ENCODE peak calls at places on chromosome 20, in nine cellular contexts. One of them, this sample, is unnamed.

GRCh38 chr20:52312131-52312729 is 120.7 kb upstream of the ZFP64 start:
- DNase-seq in IMR-90: peak; percentile 60
- DNase-seq in prostate gland: peak; percentile 45
- DNase-seq in stomach: peak; percentile 35
- DNase-seq in ovary: peak; percentile 27
- DNase-seq in uterus: peak; percentile 24
- DNase-seq in right lobe of liver: no peak
- DNase-seq in HCT116: peak; percentile 54
- DNase-seq in A549: peak; percentile 69
- DNase-seq in this sample: peak; percentile 61

GRCh38 chr20:25223179-25223661 is 24.7 kb upstream of the PYGB start:
- DNase-seq in stomach: peak; percentile 69
- DNase-seq in uterus: peak; percentile 9
- DNase-seq in IMR-90: peak; percentile 97
- DNase-seq in A549: peak; percentile 92
- DNase-seq in ovary: no peak
- DNase-seq in right lobe of liver: no peak
- DNase-seq in prostate gland: no peak
- DNase-seq in HCT116: peak; percentile 76
- DNase-seq in this sample: no peak

GRCh38 chr20:38277691-38278090 is 17.2 kb upstream of the KIAA1755 start:
- DNase-seq in ovary: no peak
- DNase-seq in stomach: no peak
- DNase-seq in prostate gland: no peak
- DNase-seq in A549: no peak
- DNase-seq in right lobe of liver: no peak
- DNase-seq in IMR-90: no peak
- DNase-seq in uterus: no peak
- DNase-seq in HCT116: no peak
- DNase-seq in this sample: no peak

GRCh38 chr20:4961746-4962145 is 39.6 kb downstream of the SLC23A2 start:
- DNase-seq in A549: peak; percentile 74
- DNase-seq in ovary: peak; percentile 47
- DNase-seq in HCT116: no peak
- DNase-seq in uterus: no peak
- DNase-seq in stomach: no peak
- DNase-seq in IMR-90: peak; percentile 97
- DNase-seq in prostate gland: no peak
- DNase-seq in right lobe of liver: peak; percentile 41
- DNase-seq in this sample: no peak

GRCh38 chr20:37886851-37887297 is 16.1 kb upstream of the VSTM2L start:
- DNase-seq in prostate gland: no peak
- DNase-seq in HCT116: no peak
- DNase-seq in A549: no peak
- DNase-seq in ovary: no peak
- DNase-seq in stomach: peak; percentile 64
- DNase-seq in uterus: no peak
- DNase-seq in right lobe of liver: peak; percentile 79
- DNase-seq in IMR-90: no peak
- DNase-seq in this sample: peak; percentile 72

GRCh38 chr20:58712116-58712822 is 19.7 kb downstream of the NPEPL1 start:
- DNase-seq in ovary: no peak
- DNase-seq in stomach: peak; percentile 17
- DNase-seq in A549: no peak
- DNase-seq in IMR-90: no peak
- DNase-seq in prostate gland: peak; percentile 3
- DNase-seq in uterus: no peak
- DNase-seq in HCT116: no peak
- DNase-seq in right lobe of liver: no peak
- DNase-seq in this sample: no peak

GRCh38 chr20:51512645-51513044 is 29.9 kb downstream of the NFATC2 start:
- DNase-seq in IMR-90: no peak
- DNase-seq in right lobe of liver: no peak
- DNase-seq in prostate gland: no peak
- DNase-seq in ovary: no peak
- DNase-seq in uterus: no peak
- DNase-seq in stomach: no peak
- DNase-seq in HCT116: no peak
- DNase-seq in A549: no peak
- DNase-seq in this sample: no peak

GRCh38 chr20:38049800-38050199 is 16.3 kb downstream of the RPRD1B start:
- DNase-seq in IMR-90: peak; percentile 89
- DNase-seq in ovary: no peak
- DNase-seq in A549: no peak
- DNase-seq in uterus: no peak
- DNase-seq in right lobe of liver: no peak
- DNase-seq in stomach: no peak
- DNase-seq in prostate gland: peak; percentile 24
- DNase-seq in HCT116: no peak
- DNase-seq in this sample: no peak

GRCh38 chr20:53708129-53708968 is 114.7 kb upstream of the ZNF217 start:
- DNase-seq in right lobe of liver: no peak
- DNase-seq in IMR-90: peak; percentile 85
- DNase-seq in uterus: no peak
- DNase-seq in stomach: no peak
- DNase-seq in HCT116: no peak
- DNase-seq in A549: no peak
- DNase-seq in ovary: no peak
- DNase-seq in prostate gland: no peak
- DNase-seq in this sample: no peak

GRCh38 chr20:2820896-2821869 is 5.0 kb downstream of the TMEM239 start:
- DNase-seq in stomach: no peak
- DNase-seq in ovary: no peak
- DNase-seq in IMR-90: no peak
- DNase-seq in prostate gland: no peak
- DNase-seq in uterus: no peak
- DNase-seq in HCT116: no peak
- DNase-seq in A549: no peak
- DNase-seq in right lobe of liver: no peak
- DNase-seq in this sample: peak; percentile 14

GRCh38 chr20:25296094-25297093 is 48.5 kb downstream of the PYGB start:
- DNase-seq in ovary: no peak
- DNase-seq in stomach: no peak
- DNase-seq in IMR-90: peak; percentile 24
- DNase-seq in uterus: no peak
- DNase-seq in prostate gland: no peak
- DNase-seq in HCT116: no peak
- DNase-seq in A549: peak; percentile 54
- DNase-seq in right lobe of liver: no peak
- DNase-seq in this sample: peak; percentile 40

GRCh38 chr20:50313223-50313820 is 122.7 kb downstream of the CEBPB start:
- DNase-seq in uterus: no peak
- DNase-seq in A549: peak; percentile 85
- DNase-seq in stomach: no peak
- DNase-seq in IMR-90: peak; percentile 61
- DNase-seq in HCT116: no peak
- DNase-seq in prostate gland: no peak
- DNase-seq in ovary: no peak
- DNase-seq in right lobe of liver: no peak
- DNase-seq in this sample: peak; percentile 56

GRCh38 chr20:35232575-35232974 is 6.1 kb downstream of the MMP24 start:
- DNase-seq in IMR-90: peak; percentile 75
- DNase-seq in A549: no peak
- DNase-seq in stomach: no peak
- DNase-seq in right lobe of liver: no peak
- DNase-seq in ovary: no peak
- DNase-seq in HCT116: no peak
- DNase-seq in uterus: no peak
- DNase-seq in prostate gland: no peak
- DNase-seq in this sample: no peak

GRCh38 chr20:43862438-43862837 is 52.2 kb upstream of the TOX2 start:
- DNase-seq in uterus: no peak
- DNase-seq in prostate gland: no peak
- DNase-seq in HCT116: no peak
- DNase-seq in A549: no peak
- DNase-seq in stomach: no peak
- DNase-seq in ovary: no peak
- DNase-seq in right lobe of liver: no peak
- DNase-seq in IMR-90: no peak
- DNase-seq in this sample: no peak

GRCh38 chr20:25278636-25279361 is 30.9 kb downstream of the PYGB start:
- DNase-seq in ovary: peak; percentile 14
- DNase-seq in stomach: peak; percentile 21
- DNase-seq in A549: no peak
- DNase-seq in HCT116: no peak
- DNase-seq in IMR-90: no peak
- DNase-seq in right lobe of liver: peak; percentile 17
- DNase-seq in uterus: peak; percentile 9
- DNase-seq in prostate gland: no peak
- DNase-seq in this sample: peak; percentile 10

GRCh38 chr20:24353135-24353694 is 116.2 kb upstream of the SYNDIG1 start:
- DNase-seq in right lobe of liver: no peak
- DNase-seq in HCT116: no peak
- DNase-seq in stomach: no peak
- DNase-seq in prostate gland: no peak
- DNase-seq in ovary: no peak
- DNase-seq in A549: no peak
- DNase-seq in IMR-90: no peak
- DNase-seq in uterus: no peak
- DNase-seq in this sample: no peak

GRCh38 chr20:49964964-49965780 is 17.6 kb upstream of the SNAI1 start:
- DNase-seq in uterus: no peak
- DNase-seq in A549: peak; percentile 78
- DNase-seq in prostate gland: no peak
- DNase-seq in IMR-90: no peak
- DNase-seq in right lobe of liver: no peak
- DNase-seq in ovary: no peak
- DNase-seq in HCT116: peak; percentile 54
- DNase-seq in stomach: peak; percentile 37
- DNase-seq in this sample: peak; percentile 64

GRCh38 chr20:1108437-1108920 is 9.9 kb upstream of the PSMF1 start:
- DNase-seq in HCT116: peak; percentile 26
- DNase-seq in ovary: no peak
- DNase-seq in uterus: peak; percentile 22
- DNase-seq in prostate gland: no peak
- DNase-seq in stomach: peak; percentile 63
- DNase-seq in IMR-90: peak; percentile 23
- DNase-seq in A549: peak; percentile 61
- DNase-seq in right lobe of liver: peak; percentile 59
- DNase-seq in this sample: peak; percentile 78

GRCh38 chr20:19937651-19938420 is 79.3 kb upstream of the NAA20 start:
- DNase-seq in HCT116: no peak
- DNase-seq in A549: no peak
- DNase-seq in ovary: no peak
- DNase-seq in right lobe of liver: no peak
- DNase-seq in IMR-90: no peak
- DNase-seq in prostate gland: no peak
- DNase-seq in uterus: no peak
- DNase-seq in stomach: no peak
- DNase-seq in this sample: no peak

DNA sequence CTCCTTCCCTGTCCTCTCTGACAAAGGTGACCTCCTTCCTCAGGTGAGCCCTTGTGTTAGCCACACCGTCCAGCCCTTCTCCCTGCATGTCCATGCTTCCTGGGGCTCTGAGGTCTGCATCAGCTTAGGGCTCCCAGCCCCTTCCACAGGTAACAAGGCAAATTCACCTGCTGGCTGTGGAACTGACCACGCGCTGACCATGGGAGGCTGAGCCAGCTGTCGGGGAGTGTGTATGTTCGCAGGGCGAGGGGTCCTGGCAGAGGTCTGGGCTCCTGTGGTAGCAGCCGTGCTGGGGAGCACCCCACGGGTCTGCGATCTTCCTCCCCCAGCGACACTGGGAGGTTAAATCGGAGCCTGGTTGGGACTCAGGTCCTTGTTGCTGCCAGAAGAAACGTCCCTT is 136.7 kb downstream of the PHACTR3 start:
- DNase-seq in uterus: no peak
- DNase-seq in ovary: no peak
- DNase-seq in HCT116: no peak
- DNase-seq in IMR-90: no peak
- DNase-seq in right lobe of liver: no peak
- DNase-seq in A549: no peak
- DNase-seq in stomach: no peak
- DNase-seq in prostate gland: no peak
- DNase-seq in this sample: no peak
- H3K9me3 ChIP-seq in uterus: no peaks in the 10 kb centered on the region
- H3K9me3 ChIP-seq in ovary: no peaks in the 10 kb centered on the region
- H3K9me3 ChIP-seq in HCT116: no peaks in the 10 kb centered on the region
- H3K9me3 ChIP-seq in IMR-90: peaks cover 32% of the 10 kb centered on the region
- H3K9me3 ChIP-seq in right lobe of liver: no peaks in the 10 kb centered on the region
- H3K9me3 ChIP-seq in A549: no peaks in the 10 kb centered on the region
- H3K9me3 ChIP-seq in stomach: no peaks in the 10 kb centered on the region
- H3K9me3 ChIP-seq in prostate gland: no peaks in the 10 kb centered on the region
- H3K9me3 ChIP-seq in this sample: no peaks in the 10 kb centered on the region

GRCh38 chr20:33922224-33922623 is 71.5 kb upstream of the RALY start:
- DNase-seq in prostate gland: no peak
- DNase-seq in right lobe of liver: no peak
- DNase-seq in uterus: no peak
- DNase-seq in stomach: no peak
- DNase-seq in ovary: no peak
- DNase-seq in HCT116: no peak
- DNase-seq in A549: no peak
- DNase-seq in IMR-90: no peak
- DNase-seq in this sample: no peak
- TF ChIP-seq POLR2A in prostate gland: no peak
- TF ChIP-seq POLR2A in right lobe of liver: no peak
- TF ChIP-seq POLR2A in uterus: no peak
- TF ChIP-seq POLR2A in stomach: no peak
- TF ChIP-seq POLR2A in ovary: no peak
- TF ChIP-seq POLR2A in HCT116: no peak
- TF ChIP-seq POLR2A in A549: no peak
- TF ChIP-seq POLR2A in IMR-90: no peak
- TF ChIP-seq POLR2A in this sample: no peak

GRCh38 chr20:31896049-31896448 is 25.6 kb downstream of the TTLL9 start:
- DNase-seq in ovary: no peak
- DNase-seq in IMR-90: no peak
- DNase-seq in A549: no peak
- DNase-seq in uterus: no peak
- DNase-seq in right lobe of liver: no peak
- DNase-seq in prostate gland: no peak
- DNase-seq in HCT116: no peak
- DNase-seq in stomach: no peak
- DNase-seq in this sample: no peak
- H3K9me3 ChIP-seq in ovary: no peaks in the 10 kb centered on the region
- H3K9me3 ChIP-seq in IMR-90: no peaks in the 10 kb centered on the region
- H3K9me3 ChIP-seq in A549: no peaks in the 10 kb centered on the region
- H3K9me3 ChIP-seq in uterus: no peaks in the 10 kb centered on the region
- H3K9me3 ChIP-seq in right lobe of liver: no peaks in the 10 kb centered on the region
- H3K9me3 ChIP-seq in prostate gland: no peaks in the 10 kb centered on the region
- H3K9me3 ChIP-seq in HCT116: no peaks in the 10 kb centered on the region
- H3K9me3 ChIP-seq in stomach: no peaks in the 10 kb centered on the region
- H3K9me3 ChIP-seq in this sample: no peaks in the 10 kb centered on the region

DNA sequence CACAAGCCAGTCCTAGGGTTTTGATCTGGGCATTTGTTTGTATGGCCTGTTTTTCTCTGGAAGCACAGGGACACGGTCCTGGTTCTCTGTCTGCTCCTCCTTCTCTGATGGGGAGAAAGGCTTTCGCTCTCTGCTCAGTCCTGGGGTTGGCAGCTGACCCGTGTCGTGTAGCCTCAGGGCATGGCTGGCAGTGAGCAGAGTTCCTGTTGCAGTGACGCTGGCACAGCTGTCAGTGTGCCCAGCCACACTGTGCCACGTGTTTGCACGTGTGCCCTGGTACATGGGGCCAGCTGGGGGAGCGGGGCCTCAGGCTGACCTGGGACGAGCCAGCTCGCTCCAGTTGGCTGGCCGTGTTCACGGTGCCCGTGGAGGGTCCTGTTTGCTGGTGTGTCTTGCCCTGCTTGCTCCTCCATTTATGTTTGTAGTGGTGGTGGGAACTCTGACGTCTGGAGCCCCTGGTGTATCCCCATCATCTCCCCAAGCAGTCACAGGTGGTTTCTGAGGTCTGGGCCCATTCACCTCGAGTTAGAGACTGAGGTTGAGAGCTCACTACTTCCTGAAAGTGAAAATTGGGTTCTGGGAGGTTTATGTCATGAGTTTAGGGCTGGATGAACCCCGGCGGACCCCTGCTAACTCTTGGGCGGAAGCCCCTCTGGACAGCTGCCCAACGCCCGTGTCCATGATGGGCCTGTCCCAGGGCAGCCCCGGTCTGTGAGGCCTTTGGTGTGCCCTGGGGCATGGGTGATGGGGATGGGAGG is 10.2 kb upstream of the DNAJC5 start:
- DNase-seq in ovary: no peak
- DNase-seq in right lobe of liver: peak; percentile 54
- DNase-seq in HCT116: no peak
- DNase-seq in IMR-90: no peak
- DNase-seq in A549: no peak
- DNase-seq in prostate gland: peak; percentile 58
- DNase-seq in uterus: no peak
- DNase-seq in stomach: peak; percentile 67
- DNase-seq in this sample: no peak
- TF ChIP-seq POLR2A in ovary: no peak
- TF ChIP-seq POLR2A in right lobe of liver: peak; percentile 45
- TF ChIP-seq POLR2A in HCT116: no peak
- TF ChIP-seq POLR2A in IMR-90: no peak
- TF ChIP-seq POLR2A in A549: no peak
- TF ChIP-seq POLR2A in prostate gland: no peak
- TF ChIP-seq POLR2A in uterus: no peak
- TF ChIP-seq POLR2A in stomach: no peak
- TF ChIP-seq POLR2A in this sample: no peak